ENCODE peak calls at places on chromosomes 16 and 17, in five cellular contexts. N is pancreas, F is IMR-90, B is right lobe of liver, H is adrenal gland. R is an unnamed sample.

GRCh38 chr17:72125226-72125651 is 4.4 kb downstream of the SOX9 start:
- DNase-seq in F (peak; percentile 61), H (no peak), B (no peak), N (no peak), R (no peak)

GRCh38 chr17:80861892-80862291 is 129.7 kb upstream of the CHMP6 start:
- DNase-seq in N (peak; percentile 41), H (peak; percentile 22), B (no peak), F (peak; percentile 30), R (no peak)

GRCh38 chr17:13597723-13598347 is 3.9 kb downstream of the HS3ST3A1 start:
- DNase-seq in B (no peak), H (peak; percentile 53), F (peak; percentile 64), N (no peak), R (no peak)

GRCh38 chr16:27499659-27500055 is 50.1 kb downstream of the GTF3C1 start:
- DNase-seq in F (no peak), H (peak; percentile 12), B (no peak), N (no peak), R (peak; percentile 69)

GRCh38 chr17:43211123-43211479 is 574 bp upstream of the TMEM106A start:
- DNase-seq in B (no peak), F (no peak), N (no peak), H (no peak), R (no peak)

GRCh38 chr17:45430738-45431530 is 1.7 kb downstream of the ARHGAP27 start:
- DNase-seq in N (peak; percentile 70), F (no peak), H (peak; percentile 37), B (no peak), R (no peak)

GRCh38 chr17:8953152-8953885 is 12.2 kb downstream of the PIK3R5 start:
- DNase-seq in N (no peak), B (no peak), H (no peak), F (no peak), R (no peak)

GRCh38 chr17:6286239-6286638 is 148.7 kb downstream of the AIPL1 start:
- DNase-seq in F (no peak), B (no peak), N (no peak), H (no peak), R (no peak)

GRCh38 chr17:65261682-65262636 is 124.8 kb downstream of the RGS9 start:
- DNase-seq in B (no peak), H (no peak), N (no peak), F (peak; percentile 46), R (no peak)

GRCh38 chr17:43094129-43094834 is 30.9 kb downstream of the BRCA1 start:
- DNase-seq in F (peak; percentile 68), N (no peak), H (no peak), B (no peak), R (no peak)

GRCh38 chr17:39123627-39124026 is 27.8 kb downstream of the PLXDC1 start:
- DNase-seq in B (no peak), F (no peak), N (no peak), H (peak; percentile 19), R (no peak)

GRCh38 chr16:24700549-24701392 is 28.7 kb upstream of the TNRC6A start:
- DNase-seq in H (peak; percentile 92), B (peak; percentile 83), F (peak; percentile 98), N (no peak), R (peak; percentile 70)

GRCh38 chr16:87690911-87691685 is 74.7 kb downstream of the KLHDC4 start:
- DNase-seq in H (no peak), B (no peak), N (no peak), F (no peak), R (no peak)

GRCh38 chr17:49871211-49871610 is 23.3 kb upstream of the TAC4 start:
- DNase-seq in B (no peak), F (no peak), H (no peak), N (no peak), R (no peak)

GRCh38 chr16:15777533-15778203 is 79.2 kb downstream of the MYH11 start:
- DNase-seq in B (no peak), F (peak; percentile 61), N (no peak), H (no peak), R (no peak)

GRCh38 chr16:5465714-5466113 is 368.1 kb upstream of the EEF2KMT start:
- DNase-seq in B (no peak), H (no peak), N (no peak), F (no peak), R (no peak)

GRCh38 chr17:16623282-16623681 is 30.4 kb downstream of the ZNF624 start:
- DNase-seq in F (no peak), B (no peak), H (no peak), N (no peak), R (no peak)

GRCh38 chr17:16622540-16623277 is 30.9 kb downstream of the ZNF624 start:
- DNase-seq in B (no peak), N (no peak), F (no peak), H (no peak), R (no peak)

GRCh38 chr17:16617481-16618060 is 36.1 kb downstream of the ZNF624 start:
- DNase-seq in H (no peak), F (no peak), N (no peak), B (no peak), R (no peak)
- H3K9me3 ChIP-seq in H (peaks cover 32% of the 10 kb centered on the region), F (peaks cover 35% of the 10 kb centered on the region), N (no peaks in the 10 kb centered on the region), B (peaks cover 38% of the 10 kb centered on the region), R (peaks cover 70% of the 10 kb centered on the region)

GRCh38 chr16:57271063-57271345 is 13.5 kb downstream of the PLLP start:
- DNase-seq in H (no peak), B (no peak), N (no peak), F (no peak), R (no peak)
- H3K9me3 ChIP-seq in H (no peaks in the 10 kb centered on the region), B (no peaks in the 10 kb centered on the region), N (no peaks in the 10 kb centered on the region), F (no peaks in the 10 kb centered on the region), R (no peaks in the 10 kb centered on the region)

GRCh38 chr16:2979669-2980226 is 498 bp downstream of the PKMYT1 start:
- DNase-seq in N (no peak), H (no peak), F (peak; percentile 2), B (no peak), R (no peak)
- H3K9me3 ChIP-seq in N (no peaks in the 10 kb centered on the region), H (no peaks in the 10 kb centered on the region), F (no peaks in the 10 kb centered on the region), B (no peaks in the 10 kb centered on the region), R (no peaks in the 10 kb centered on the region)

GRCh38 chr16:12600536-12601256 is 203.0 kb downstream of the CPPED1 start:
- DNase-seq in F (no peak), B (no peak), N (no peak), H (no peak), R (no peak)

GRCh38 chr16:12601290-12601900 is 202.3 kb downstream of the CPPED1 start:
- DNase-seq in B (no peak), N (no peak), F (no peak), H (no peak), R (no peak)

GRCh38 chr16:12602811-12603698 is 200.6 kb downstream of the CPPED1 start:
- DNase-seq in B (no peak), N (no peak), H (no peak), F (no peak), R (no peak)

DNA sequence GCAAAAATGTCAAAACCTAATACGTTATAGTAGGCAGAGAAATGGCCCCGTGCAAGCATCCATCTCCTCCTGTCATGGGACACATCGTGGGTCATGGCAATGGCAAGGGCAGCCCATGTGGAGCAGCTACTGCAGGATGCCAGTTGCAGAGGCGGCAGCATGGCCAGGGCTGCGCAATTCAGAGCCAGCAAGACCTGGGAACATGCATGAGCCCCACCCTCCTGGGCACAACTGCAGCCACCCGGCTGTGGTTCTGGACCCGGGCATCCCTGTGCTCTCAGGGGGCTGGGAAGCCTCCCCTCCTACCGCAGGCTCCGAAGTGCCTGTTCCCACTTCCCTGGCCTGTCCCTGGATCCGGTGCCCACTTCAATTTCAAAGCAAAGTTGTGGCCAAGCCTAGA is 203.6 kb downstream of the CPPED1 start:
- DNase-seq in N (no peak), H (no peak), F (no peak), B (no peak), R (no peak)
- H3K9me3 ChIP-seq in N (no peaks in the 10 kb centered on the region), H (no peaks in the 10 kb centered on the region), F (no peaks in the 10 kb centered on the region), B (no peaks in the 10 kb centered on the region), R (no peaks in the 10 kb centered on the region)